ENCODE peak calls at places on chromosomes 16 and 17, in six cellular contexts. F is caudate nucleus; K is BE2C; E is stimulated activated CD8-positive, alpha-beta memory T cell treated with anti-CD3 and anti-CD28 coated beads, Interleukin-2, amount 100 ng/mL, for 48 hours; W is AG04449; D is prostate gland. T is an unnamed sample.
A peak's percentile ranks its signal among the peaks of the same experiment; 100 is the strongest.

GRCh38 chr17:19470529-19471261 is 59.7 kb downstream of the RNF112 start:
- DNase-seq in W (no peak), F (no peak), K (no peak), D (peak; percentile 14), E (no peak), T (peak; percentile 77)

GRCh38 chr16:1729445-1729844 is 23.4 kb downstream of the MAPK8IP3 start:
- DNase-seq in W (no peak), K (no peak), E (no peak), D (no peak), F (no peak), T (no peak)

GRCh38 chr16:53052519-53053501 is at the start of gene CHD9NB:
- DNase-seq in E (no peak), K (peak; percentile 7), D (peak; percentile 87), W (peak; percentile 74), F (no peak), T (peak; percentile 26)

GRCh38 chr17:74871329-74872076 is 1.3 kb downstream of the FDXR start:
- DNase-seq in D (no peak), K (no peak), F (no peak), E (no peak), W (no peak), T (no peak)

GRCh38 chr17:82277851-82278250 is 4.4 kb upstream of the CSNK1D start:
- DNase-seq in E (no peak), K (no peak), D (no peak), W (no peak), F (no peak), T (no peak)

GRCh38 chr17:2081564-2081963 is 26.7 kb downstream of the HIC1 start:
- DNase-seq in D (no peak), E (no peak), F (no peak), W (no peak), K (no peak), T (no peak)

GRCh38 chr17:42680331-42680808 is 1.3 kb downstream of the CCR10 start:
- DNase-seq in K (no peak), W (no peak), D (no peak), F (no peak), E (no peak), T (peak; percentile 35)

GRCh38 chr17:78804777-78805176 is 22.7 kb upstream of the CYTH1 start:
- DNase-seq in F (no peak), D (no peak), K (no peak), E (no peak), W (no peak), T (no peak)

GRCh38 chr16:11256657-11257130 is 690 bp upstream of the SOCS1 start:
- DNase-seq in E (peak; percentile 57), W (no peak), K (peak; percentile 55), D (peak; percentile 29), F (no peak), T (no peak)

GRCh38 chr16:48524348-48525200 is 85.4 kb downstream of the N4BP1 start:
- DNase-seq in W (no peak), E (no peak), D (no peak), F (no peak), K (no peak), T (no peak)

GRCh38 chr17:7479389-7480192 is at the start of gene ZBTB4:
- DNase-seq in E (no peak), W (no peak), D (peak; percentile 62), F (no peak), K (peak; percentile 44), T (peak; percentile 23)

GRCh38 chr17:68198931-68199836 is 48.7 kb upstream of the AMZ2 start:
- DNase-seq in E (no peak), F (no peak), D (no peak), W (no peak), K (no peak), T (no peak)

GRCh38 chr16:3036726-3037315 is at the start of gene BICDL2:
- DNase-seq in F (no peak), W (no peak), K (no peak), D (no peak), E (no peak), T (no peak)

GRCh38 chr16:81745704-81746558 is 33.2 kb upstream of the PLCG2 start:
- DNase-seq in K (peak; percentile 75), D (peak; percentile 50), F (peak; percentile 77), E (peak; percentile 64), W (no peak), T (peak; percentile 41)

GRCh38 chr16:22369221-22369811 is 5.1 kb downstream of the CDR2 start:
- DNase-seq in W (no peak), K (no peak), E (no peak), D (no peak), F (no peak), T (no peak)

GRCh38 chr16:79008036-79008868 is 592.3 kb downstream of the MAF start:
- DNase-seq in W (no peak), K (no peak), D (no peak), E (peak; percentile 9), F (no peak), T (no peak)

GRCh38 chr16:69691980-69692911 is 34.1 kb downstream of the NQO1 start:
- DNase-seq in D (no peak), K (no peak), W (no peak), F (no peak), E (no peak), T (no peak)

T was measured in SJCRH30.